ENCODE peak calls at places on chromosomes 1 and 21, in ten cellular contexts. One of them, this sample, is unnamed.

GRCh38 chr1:156284112-156284511 is at the start of gene TMEM79:
- DNase-seq in stomach: no peak
- DNase-seq in activated CD4-positive, alpha-beta T cell treated with anti-CD3 and anti-CD28 coated beads for 24 hours: no peak
- DNase-seq in hypothalamus: no peak
- DNase-seq in smooth muscle cell of the brain vasculature: no peak
- DNase-seq in T-helper 2 cell: no peak
- DNase-seq in ELF-1: peak
- DNase-seq in LoVo: no peak
- DNase-seq in germinal center: no peak
- DNase-seq in T47D: peak
- DNase-seq in this sample: no peak

GRCh38 chr1:154969741-154970452 is 650 bp downstream of the SHC1 start:
- DNase-seq in stomach: no peak
- DNase-seq in activated CD4-positive, alpha-beta T cell treated with anti-CD3 and anti-CD28 coated beads for 24 hours: no peak
- DNase-seq in hypothalamus: no peak
- DNase-seq in smooth muscle cell of the brain vasculature: no peak
- DNase-seq in T-helper 2 cell: no peak
- DNase-seq in ELF-1: no peak
- DNase-seq in LoVo: no peak
- DNase-seq in germinal center: no peak
- DNase-seq in T47D: no peak
- DNase-seq in this sample: no peak

GRCh38 chr1:153355445-153356071 is 2.1 kb upstream of the S100A9 start:
- DNase-seq in stomach: peak
- DNase-seq in activated CD4-positive, alpha-beta T cell treated with anti-CD3 and anti-CD28 coated beads for 24 hours: peak
- DNase-seq in hypothalamus: peak
- DNase-seq in smooth muscle cell of the brain vasculature: no peak
- DNase-seq in T-helper 2 cell: peak
- DNase-seq in ELF-1: peak
- DNase-seq in LoVo: peak
- DNase-seq in germinal center: peak
- DNase-seq in T47D: peak
- DNase-seq in this sample: peak

GRCh38 chr1:192461684-192462083 is 113.9 kb upstream of the RGS1 start:
- DNase-seq in stomach: no peak
- DNase-seq in activated CD4-positive, alpha-beta T cell treated with anti-CD3 and anti-CD28 coated beads for 24 hours: no peak
- DNase-seq in hypothalamus: no peak
- DNase-seq in smooth muscle cell of the brain vasculature: no peak
- DNase-seq in T-helper 2 cell: no peak
- DNase-seq in ELF-1: no peak
- DNase-seq in LoVo: no peak
- DNase-seq in germinal center: no peak
- DNase-seq in T47D: no peak
- DNase-seq in this sample: no peak

GRCh38 chr1:1058088-1058905 is 15.8 kb downstream of the RNF223 start:
- DNase-seq in stomach: no peak
- DNase-seq in activated CD4-positive, alpha-beta T cell treated with anti-CD3 and anti-CD28 coated beads for 24 hours: no peak
- DNase-seq in hypothalamus: no peak
- DNase-seq in smooth muscle cell of the brain vasculature: no peak
- DNase-seq in T-helper 2 cell: no peak
- DNase-seq in ELF-1: no peak
- DNase-seq in LoVo: no peak
- DNase-seq in germinal center: no peak
- DNase-seq in T47D: no peak
- DNase-seq in this sample: no peak

GRCh38 chr1:206430031-206430983 is 40.0 kb upstream of the IKBKE start:
- DNase-seq in stomach: no peak
- DNase-seq in activated CD4-positive, alpha-beta T cell treated with anti-CD3 and anti-CD28 coated beads for 24 hours: no peak
- DNase-seq in hypothalamus: no peak
- DNase-seq in smooth muscle cell of the brain vasculature: no peak
- DNase-seq in T-helper 2 cell: no peak
- DNase-seq in ELF-1: no peak
- DNase-seq in LoVo: no peak
- DNase-seq in germinal center: no peak
- DNase-seq in T47D: no peak
- DNase-seq in this sample: peak

GRCh38 chr21:44885615-44886014 is 12.1 kb upstream of the PTTG1IP start:
- DNase-seq in stomach: no peak
- DNase-seq in activated CD4-positive, alpha-beta T cell treated with anti-CD3 and anti-CD28 coated beads for 24 hours: no peak
- DNase-seq in hypothalamus: no peak
- DNase-seq in smooth muscle cell of the brain vasculature: no peak
- DNase-seq in T-helper 2 cell: no peak
- DNase-seq in ELF-1: no peak
- DNase-seq in LoVo: no peak
- DNase-seq in germinal center: no peak
- DNase-seq in T47D: no peak
- DNase-seq in this sample: no peak

GRCh38 chr1:198686069-198686728 is 47.4 kb downstream of the PTPRC start:
- DNase-seq in stomach: no peak
- DNase-seq in activated CD4-positive, alpha-beta T cell treated with anti-CD3 and anti-CD28 coated beads for 24 hours: no peak
- DNase-seq in hypothalamus: no peak
- DNase-seq in smooth muscle cell of the brain vasculature: no peak
- DNase-seq in T-helper 2 cell: no peak
- DNase-seq in ELF-1: no peak
- DNase-seq in LoVo: peak
- DNase-seq in germinal center: no peak
- DNase-seq in T47D: no peak
- DNase-seq in this sample: peak

GRCh38 chr1:110017792-110018191 is 16.6 kb upstream of the STRIP1 start:
- DNase-seq in stomach: no peak
- DNase-seq in activated CD4-positive, alpha-beta T cell treated with anti-CD3 and anti-CD28 coated beads for 24 hours: no peak
- DNase-seq in hypothalamus: no peak
- DNase-seq in smooth muscle cell of the brain vasculature: no peak
- DNase-seq in T-helper 2 cell: no peak
- DNase-seq in ELF-1: no peak
- DNase-seq in LoVo: no peak
- DNase-seq in germinal center: no peak
- DNase-seq in T47D: no peak
- DNase-seq in this sample: no peak

GRCh38 chr1:29569971-29570634 is 333.8 kb downstream of the PTPRU start:
- DNase-seq in stomach: peak
- DNase-seq in activated CD4-positive, alpha-beta T cell treated with anti-CD3 and anti-CD28 coated beads for 24 hours: no peak
- DNase-seq in hypothalamus: no peak
- DNase-seq in smooth muscle cell of the brain vasculature: peak
- DNase-seq in T-helper 2 cell: no peak
- DNase-seq in ELF-1: no peak
- DNase-seq in LoVo: peak
- DNase-seq in germinal center: no peak
- DNase-seq in T47D: no peak
- DNase-seq in this sample: no peak

This sample was measured in NAMALWA.